ENCODE peak calls at places on chromosome 3, in ten cellular contexts. N, X, S, F, R, V, A, Z, M and T are unnamed samples.

GRCh38 chr3:147619925-147620580 is 210.9 kb downstream of the ZIC1 start:
- DNase-seq in N (no peak), X (no peak), S (no peak), F (no peak), R (no peak), V (peak; percentile 3), A (no peak), Z (peak; percentile 10), M (no peak), T (no peak)

GRCh38 chr3:179179979-179180758 is 32.0 kb downstream of the PIK3CA start:
- DNase-seq in N (no peak), X (no peak), S (peak; percentile 70), F (no peak), R (no peak), V (peak; percentile 58), A (no peak), Z (no peak), M (peak; percentile 60), T (no peak)

GRCh38 chr3:4826237-4827100 is 152.8 kb upstream of the BHLHE40 start:
- DNase-seq in N (peak; percentile 96), X (peak; percentile 41), S (no peak), F (no peak), R (no peak), V (peak; percentile 70), A (peak; percentile 81), Z (no peak), M (no peak), T (no peak)

GRCh38 chr3:194095464-194095863 is 40.5 kb upstream of the HES1 start:
- DNase-seq in N (peak; percentile 71), X (no peak), S (no peak), F (no peak), R (no peak), V (no peak), A (no peak), Z (no peak), M (no peak), T (no peak)

GRCh38 chr3:144036498-144036897 is 64.9 kb downstream of the DIPK2A start:
- DNase-seq in N (no peak), X (no peak), S (no peak), F (no peak), R (no peak), V (no peak), A (no peak), Z (no peak), M (no peak), T (no peak)

GRCh38 chr3:28726840-28727239 is 378.2 kb upstream of the AZI2 start:
- DNase-seq in N (no peak), X (peak; percentile 3), S (peak; percentile 13), F (no peak), R (peak; percentile 44), V (peak; percentile 46), A (peak; percentile 74), Z (peak; percentile 48), M (peak; percentile 65), T (peak; percentile 29)

GRCh38 chr3:129892486-129892856 is 1.0 kb downstream of the TMCC1 start:
- DNase-seq in N (no peak), X (no peak), S (no peak), F (no peak), R (no peak), V (no peak), A (no peak), Z (no peak), M (no peak), T (no peak)

GRCh38 chr3:70992131-70992530 is 591.4 kb downstream of the FOXP1 start:
- DNase-seq in N (no peak), X (no peak), S (no peak), F (no peak), R (no peak), V (no peak), A (no peak), Z (no peak), M (no peak), T (no peak)

GRCh38 chr3:66863205-66864135 is 134.6 kb upstream of the KBTBD8 start:
- DNase-seq in N (no peak), X (no peak), S (no peak), F (no peak), R (no peak), V (no peak), A (no peak), Z (no peak), M (no peak), T (no peak)

GRCh38 chr3:152243301-152243711 is 25.4 kb upstream of the MBNL1 start:
- DNase-seq in N (peak; percentile 61), X (no peak), S (no peak), F (no peak), R (no peak), V (no peak), A (no peak), Z (no peak), M (no peak), T (no peak)

GRCh38 chr3:115354010-115354409 is 206.9 kb upstream of the ZBTB20 start:
- DNase-seq in N (no peak), X (no peak), S (no peak), F (no peak), R (no peak), V (no peak), A (no peak), Z (no peak), M (no peak), T (no peak)

GRCh38 chr3:3286014-3286413 is 106.5 kb upstream of the CRBN start:
- DNase-seq in N (no peak), X (no peak), S (no peak), F (no peak), R (no peak), V (no peak), A (no peak), Z (no peak), M (no peak), T (no peak)

GRCh38 chr3:122533931-122534334 is 19.2 kb upstream of the KPNA1 start:
- DNase-seq in N (peak; percentile 23), X (no peak), S (peak; percentile 88), F (no peak), R (peak; percentile 78), V (peak; percentile 70), A (no peak), Z (no peak), M (peak; percentile 55), T (peak; percentile 31)

GRCh38 chr3:166283856-166284255 is 446.6 kb upstream of the BCHE start:
- DNase-seq in N (no peak), X (peak; percentile 30), S (peak; percentile 11), F (no peak), R (no peak), V (peak; percentile 90), A (no peak), Z (no peak), M (peak; percentile 78), T (no peak)

GRCh38 chr3:98367464-98368246 is 14.0 kb downstream of the OR5K4 start:
- DNase-seq in N (no peak), X (no peak), S (no peak), F (no peak), R (no peak), V (no peak), A (no peak), Z (no peak), M (no peak), T (no peak)

GRCh38 chr3:157159037-157159761 is 748 bp downstream of the CCNL1 start:
- DNase-seq in N (peak; percentile 86), X (peak; percentile 38), S (peak; percentile 77), F (peak; percentile 80), R (no peak), V (peak; percentile 81), A (peak; percentile 82), Z (peak; percentile 81), M (peak; percentile 65), T (no peak)

GRCh38 chr3:99966657-99967420 is 147.5 kb downstream of the FILIP1L start:
- DNase-seq in N (no peak), X (no peak), S (peak; percentile 51), F (no peak), R (no peak), V (peak; percentile 66), A (no peak), Z (no peak), M (peak; percentile 73), T (no peak)

GRCh38 chr3:48247401-48247807 is 6.5 kb downstream of the ZNF589 start:
- DNase-seq in N (no peak), X (no peak), S (peak; percentile 67), F (no peak), R (no peak), V (no peak), A (no peak), Z (no peak), M (peak; percentile 60), T (no peak)

GRCh38 chr3:10551139-10551538 is 45.8 kb upstream of the ATP2B2 start:
- DNase-seq in N (no peak), X (no peak), S (no peak), F (no peak), R (no peak), V (no peak), A (no peak), Z (no peak), M (no peak), T (no peak)

GRCh38 chr3:167864559-167864887 is 129.0 kb downstream of the SERPINI1 start:
- DNase-seq in N (no peak), X (no peak), S (no peak), F (no peak), R (no peak), V (no peak), A (no peak), Z (no peak), M (no peak), T (no peak)

GRCh38 chr3:133136114-133137041 is 98.2 kb downstream of the TMEM108 start:
- DNase-seq in N (no peak), X (no peak), S (peak; percentile 6), F (no peak), R (no peak), V (peak; percentile 55), A (no peak), Z (no peak), M (no peak), T (no peak)

GRCh38 chr3:58256511-58256910 is 18.9 kb downstream of the ABHD6 start:
- DNase-seq in N (no peak), X (no peak), S (no peak), F (no peak), R (no peak), V (no peak), A (no peak), Z (no peak), M (no peak), T (no peak)

GRCh38 chr3:186442162-186442561 is 80.1 kb upstream of the DGKG start:
- DNase-seq in N (peak; percentile 23), X (no peak), S (no peak), F (no peak), R (no peak), V (no peak), A (peak; percentile 61), Z (no peak), M (peak; percentile 37), T (no peak)

GRCh38 chr3:11641683-11642407 is 1.9 kb downstream of the VGLL4 start:
- DNase-seq in N (no peak), X (peak; percentile 72), S (peak; percentile 73), F (no peak), R (no peak), V (peak; percentile 65), A (no peak), Z (no peak), M (peak; percentile 70), T (no peak)

GRCh38 chr3:99499235-99499798 is 139.1 kb upstream of the COL8A1 start:
- DNase-seq in N (peak; percentile 6), X (peak; percentile 21), S (peak; percentile 83), F (no peak), R (peak; percentile 21), V (peak; percentile 75), A (no peak), Z (peak; percentile 30), M (peak; percentile 81), T (peak; percentile 10)

GRCh38 chr3:126537116-126537729 is 13.3 kb downstream of the CHST13 start:
- DNase-seq in N (no peak), X (no peak), S (no peak), F (no peak), R (no peak), V (no peak), A (peak; percentile 54), Z (no peak), M (no peak), T (no peak)

GRCh38 chr3:143885803-143886427 is 37.6 kb upstream of the SLC9A9 start:
- DNase-seq in N (peak; percentile 32), X (peak; percentile 37), S (peak; percentile 66), F (no peak), R (peak; percentile 16), V (peak; percentile 34), A (no peak), Z (peak; percentile 7), M (peak; percentile 67), T (no peak)

GRCh38 chr3:160612386-160613115 is 47.2 kb upstream of the KPNA4 start:
- DNase-seq in N (no peak), X (peak; percentile 19), S (peak; percentile 17), F (no peak), R (no peak), V (no peak), A (no peak), Z (no peak), M (no peak), T (no peak)